ENCODE peak calls at places on chromosomes 3 and 15, in six cellular contexts. W is T-helper 2 cell; N is WTC11; K is ovary; A is fibroblast of lung; Q is stimulated activated naive B cell treated with anti-CD40 and anti-IgM and Interleukin-4, amounts not matched to agents 10 μg/mL and 1 μg/mL and 100 μg/mL, for 72 hours. X is an unnamed sample.

GRCh38 chr15:40317580-40317979 is 5.9 kb upstream of the INAFM2 start:
- DNase-seq in W (no peak), N (no peak), K (no peak), A (no peak), Q (no peak), X (no peak)

GRCh38 chr15:61051570-61052031 is 177.5 kb downstream of the RORA start:
- DNase-seq in W (no peak), N (peak; percentile 37), K (peak; percentile 62), A (peak; percentile 68), Q (no peak), X (no peak)

GRCh38 chr15:22838292-22839042 is at the start of gene NIPA2:
- DNase-seq in W (peak; percentile 98), N (peak; percentile 99), K (peak; percentile 98), A (peak; percentile 98), Q (peak; percentile 98), X (peak; percentile 97)

GRCh38 chr3:101966202-101966722 is 116.9 kb downstream of the NFKBIZ start:
- DNase-seq in W (no peak), N (no peak), K (no peak), A (peak; percentile 57), Q (no peak), X (no peak)

GRCh38 chr15:70486451-70487379 is 276.6 kb downstream of the UACA start:
- DNase-seq in W (no peak), N (no peak), K (no peak), A (peak; percentile 99), Q (peak; percentile 91), X (peak; percentile 98)

GRCh38 chr3:149541091-149541491 is 66.6 kb downstream of the TM4SF4 start:
- DNase-seq in W (no peak), N (no peak), K (no peak), A (peak; percentile 26), Q (no peak), X (no peak)

GRCh38 chr3:167030059-167030458 is 350.0 kb downstream of the ZBBX start:
- DNase-seq in W (no peak), N (no peak), K (no peak), A (no peak), Q (no peak), X (no peak)

GRCh38 chr15:31256385-31257265 is 70.0 kb upstream of the KLF13 start:
- DNase-seq in W (no peak), N (no peak), K (no peak), A (no peak), Q (no peak), X (no peak)

GRCh38 chr15:56042982-56043980 is 49.9 kb upstream of the NEDD4 start:
- DNase-seq in W (peak; percentile 13), N (no peak), K (no peak), A (no peak), Q (peak; percentile 27), X (no peak)

GRCh38 chr3:171906951-171907676 is 64.0 kb downstream of the TMEM212 start:
- DNase-seq in W (no peak), N (no peak), K (no peak), A (no peak), Q (no peak), X (no peak)

GRCh38 chr3:134143828-134144390 is 106.8 kb downstream of the RYK start:
- DNase-seq in W (no peak), N (no peak), K (no peak), A (peak; percentile 61), Q (no peak), X (no peak)

GRCh38 chr3:134466366-134466765 is 19.4 kb downstream of the ANAPC13 start:
- DNase-seq in W (no peak), N (no peak), K (no peak), A (no peak), Q (no peak), X (no peak)

GRCh38 chr15:100131321-100132224 is 210.2 kb downstream of the ADAMTS17 start:
- DNase-seq in W (no peak), N (peak; percentile 36), K (no peak), A (peak; percentile 59), Q (no peak), X (no peak)

GRCh38 chr15:59687831-59688230 is 1.3 kb downstream of the BNIP2 start:
- DNase-seq in W (peak; percentile 7), N (no peak), K (no peak), A (peak; percentile 22), Q (no peak), X (peak; percentile 53)